ENCODE peak calls at places on chromosomes 13 and 19, in ten cellular contexts. E, P, Z, X, B, R, Q, O, G and L are unnamed samples.

GRCh38 chr19:18637644-18638630 is 1.1 kb downstream of the KLHL26 start:
- DNase-seq in E (no peak), P (no peak), Z (no peak), X (no peak), B (peak), R (no peak), Q (no peak), O (no peak), G (no peak), L (no peak)

GRCh38 chr19:31890230-31890629 is 455.2 kb upstream of the ZNF507 start:
- DNase-seq in E (no peak), P (no peak), Z (peak), X (no peak), B (no peak), R (no peak), Q (no peak), O (no peak), G (no peak), L (no peak)

GRCh38 chr13:51323824-51324511 is 15.5 kb upstream of the SERPINE3 start:
- DNase-seq in E (no peak), P (no peak), Z (no peak), X (no peak), B (no peak), R (no peak), Q (no peak), O (no peak), G (no peak), L (no peak)

GRCh38 chr19:44753932-44754742 is 5.6 kb downstream of the BCL3 start:
- DNase-seq in E (peak), P (no peak), Z (peak), X (peak), B (peak), R (no peak), Q (peak), O (peak), G (peak), L (no peak)

GRCh38 chr13:104043184-104043583 is 977.0 kb upstream of the SLC10A2 start:
- DNase-seq in E (peak), P (no peak), Z (peak), X (no peak), B (no peak), R (no peak), Q (no peak), O (no peak), G (no peak), L (peak)

GRCh38 chr13:110885966-110886365 is 28.9 kb downstream of the ANKRD10 start:
- DNase-seq in E (no peak), P (no peak), Z (no peak), X (no peak), B (no peak), R (no peak), Q (no peak), O (no peak), G (no peak), L (no peak)

GRCh38 chr13:52156724-52157251 is 2.6 kb downstream of the NEK3 start:
- DNase-seq in E (no peak), P (no peak), Z (no peak), X (no peak), B (no peak), R (no peak), Q (peak), O (no peak), G (no peak), L (no peak)

GRCh38 chr19:45103200-45103624 is 10.2 kb downstream of the PPP1R37 start:
- DNase-seq in E (no peak), P (no peak), Z (peak), X (no peak), B (no peak), R (peak), Q (peak), O (peak), G (peak), L (no peak)